ENCODE peak calls at places on chromosomes 3 and 15, in eight cellular contexts. One of them, this sample, is unnamed.

GRCh38 chr3:108093616-108094015 is 2.8 kb upstream of the CD47 start:
- DNase-seq in fibroblast of villous mesenchyme: no peak
- DNase-seq in omental fat pad: no peak
- DNase-seq in BE2C: no peak
- DNase-seq in WTC11: no peak
- DNase-seq in neural progenitor cell: no peak
- DNase-seq in Peyer's patch: no peak
- DNase-seq in mammary epithelial cell: no peak
- DNase-seq in this sample: no peak

GRCh38 chr3:32859604-32860237 is 41.9 kb downstream of the TRIM71 start:
- DNase-seq in fibroblast of villous mesenchyme: no peak
- DNase-seq in omental fat pad: no peak
- DNase-seq in BE2C: no peak
- DNase-seq in WTC11: no peak
- DNase-seq in neural progenitor cell: no peak
- DNase-seq in Peyer's patch: no peak
- DNase-seq in mammary epithelial cell: no peak
- DNase-seq in this sample: no peak

GRCh38 chr3:126568776-126569342 is 10.1 kb upstream of the C3orf22 start:
- DNase-seq in fibroblast of villous mesenchyme: no peak
- DNase-seq in omental fat pad: no peak
- DNase-seq in BE2C: no peak
- DNase-seq in WTC11: no peak
- DNase-seq in neural progenitor cell: no peak
- DNase-seq in Peyer's patch: no peak
- DNase-seq in mammary epithelial cell: no peak
- DNase-seq in this sample: no peak

GRCh38 chr3:111859061-111859973 is at the start of gene PHLDB2:
- DNase-seq in fibroblast of villous mesenchyme: peak; percentile 93
- DNase-seq in omental fat pad: no peak
- DNase-seq in BE2C: peak; percentile 41
- DNase-seq in WTC11: peak; percentile 93
- DNase-seq in neural progenitor cell: peak; percentile 96
- DNase-seq in Peyer's patch: peak; percentile 73
- DNase-seq in mammary epithelial cell: peak; percentile 97
- DNase-seq in this sample: peak; percentile 97

GRCh38 chr3:142276780-142277179 is 51.4 kb upstream of the GK5 start:
- DNase-seq in fibroblast of villous mesenchyme: peak; percentile 50
- DNase-seq in omental fat pad: no peak
- DNase-seq in BE2C: no peak
- DNase-seq in WTC11: no peak
- DNase-seq in neural progenitor cell: no peak
- DNase-seq in Peyer's patch: no peak
- DNase-seq in mammary epithelial cell: no peak
- DNase-seq in this sample: no peak

GRCh38 chr3:179451335-179452165 is at the start of gene GNB4:
- DNase-seq in fibroblast of villous mesenchyme: peak; percentile 86
- DNase-seq in omental fat pad: peak; percentile 28
- DNase-seq in BE2C: peak; percentile 90
- DNase-seq in WTC11: peak; percentile 78
- DNase-seq in neural progenitor cell: peak; percentile 91
- DNase-seq in Peyer's patch: peak; percentile 78
- DNase-seq in mammary epithelial cell: peak; percentile 78
- DNase-seq in this sample: peak; percentile 87

GRCh38 chr15:61099030-61099800 is 129.9 kb downstream of the RORA start:
- DNase-seq in fibroblast of villous mesenchyme: no peak
- DNase-seq in omental fat pad: no peak
- DNase-seq in BE2C: no peak
- DNase-seq in WTC11: no peak
- DNase-seq in neural progenitor cell: no peak
- DNase-seq in Peyer's patch: no peak
- DNase-seq in mammary epithelial cell: no peak
- DNase-seq in this sample: no peak

GRCh38 chr3:108114423-108115065 is 23.7 kb upstream of the CD47 start:
- DNase-seq in fibroblast of villous mesenchyme: no peak
- DNase-seq in omental fat pad: no peak
- DNase-seq in BE2C: no peak
- DNase-seq in WTC11: no peak
- DNase-seq in neural progenitor cell: no peak
- DNase-seq in Peyer's patch: no peak
- DNase-seq in mammary epithelial cell: no peak
- DNase-seq in this sample: no peak

GRCh38 chr3:134793562-134793961 is 1.5 kb upstream of the EPHB1 start:
- DNase-seq in fibroblast of villous mesenchyme: no peak
- DNase-seq in omental fat pad: no peak
- DNase-seq in BE2C: no peak
- DNase-seq in WTC11: no peak
- DNase-seq in neural progenitor cell: no peak
- DNase-seq in Peyer's patch: no peak
- DNase-seq in mammary epithelial cell: no peak
- DNase-seq in this sample: no peak

GRCh38 chr3:115478359-115478758 is 145.0 kb upstream of the GAP43 start:
- DNase-seq in fibroblast of villous mesenchyme: no peak
- DNase-seq in omental fat pad: no peak
- DNase-seq in BE2C: no peak
- DNase-seq in WTC11: no peak
- DNase-seq in neural progenitor cell: no peak
- DNase-seq in Peyer's patch: no peak
- DNase-seq in mammary epithelial cell: no peak
- DNase-seq in this sample: no peak

GRCh38 chr3:25473246-25473645 is 45.2 kb downstream of the RARB start:
- DNase-seq in fibroblast of villous mesenchyme: peak; percentile 35
- DNase-seq in omental fat pad: no peak
- DNase-seq in BE2C: no peak
- DNase-seq in WTC11: no peak
- DNase-seq in neural progenitor cell: peak; percentile 15
- DNase-seq in Peyer's patch: no peak
- DNase-seq in mammary epithelial cell: peak; percentile 48
- DNase-seq in this sample: no peak

GRCh38 chr3:139629033-139629432 is 48.7 kb downstream of the NMNAT3 start:
- DNase-seq in fibroblast of villous mesenchyme: peak; percentile 14
- DNase-seq in omental fat pad: no peak
- DNase-seq in BE2C: peak; percentile 48
- DNase-seq in WTC11: peak; percentile 52
- DNase-seq in neural progenitor cell: peak; percentile 28
- DNase-seq in Peyer's patch: no peak
- DNase-seq in mammary epithelial cell: peak; percentile 68
- DNase-seq in this sample: no peak

GRCh38 chr3:142963266-142964149 is at the start of gene PAQR9:
- DNase-seq in fibroblast of villous mesenchyme: no peak
- DNase-seq in omental fat pad: no peak
- DNase-seq in BE2C: peak; percentile 63
- DNase-seq in WTC11: peak; percentile 71
- DNase-seq in neural progenitor cell: peak; percentile 83
- DNase-seq in Peyer's patch: no peak
- DNase-seq in mammary epithelial cell: no peak
- DNase-seq in this sample: peak; percentile 81

GRCh38 chr15:42273099-42273899 is at the start of the genes GANC and TMEM87A:
- DNase-seq in fibroblast of villous mesenchyme: peak; percentile 99
- DNase-seq in omental fat pad: peak; percentile 85
- DNase-seq in BE2C: peak; percentile 97
- DNase-seq in WTC11: peak; percentile 96
- DNase-seq in neural progenitor cell: peak; percentile 99
- DNase-seq in Peyer's patch: peak; percentile 99
- DNase-seq in mammary epithelial cell: peak; percentile 98
- DNase-seq in this sample: peak; percentile 94

GRCh38 chr3:111768571-111769100 is 90.4 kb upstream of the PHLDB2 start:
- DNase-seq in fibroblast of villous mesenchyme: peak; percentile 63
- DNase-seq in omental fat pad: no peak
- DNase-seq in BE2C: no peak
- DNase-seq in WTC11: no peak
- DNase-seq in neural progenitor cell: no peak
- DNase-seq in Peyer's patch: no peak
- DNase-seq in mammary epithelial cell: peak; percentile 99
- DNase-seq in this sample: no peak

GRCh38 chr3:107992976-107993684 is 97.7 kb downstream of the CD47 start:
- DNase-seq in fibroblast of villous mesenchyme: no peak
- DNase-seq in omental fat pad: no peak
- DNase-seq in BE2C: no peak
- DNase-seq in WTC11: no peak
- DNase-seq in neural progenitor cell: no peak
- DNase-seq in Peyer's patch: no peak
- DNase-seq in mammary epithelial cell: peak; percentile 79
- DNase-seq in this sample: no peak

GRCh38 chr15:55279746-55280351 is 9.8 kb downstream of the RAB27A start:
- DNase-seq in fibroblast of villous mesenchyme: peak; percentile 97
- DNase-seq in omental fat pad: no peak
- DNase-seq in BE2C: no peak
- DNase-seq in WTC11: no peak
- DNase-seq in neural progenitor cell: no peak
- DNase-seq in Peyer's patch: peak; percentile 83
- DNase-seq in mammary epithelial cell: peak; percentile 84
- DNase-seq in this sample: no peak

GRCh38 chr3:83928391-83928790 is 1030.4 kb upstream of the CADM2 start:
- DNase-seq in fibroblast of villous mesenchyme: no peak
- DNase-seq in omental fat pad: no peak
- DNase-seq in BE2C: peak; percentile 75
- DNase-seq in WTC11: peak; percentile 36
- DNase-seq in neural progenitor cell: peak; percentile 70
- DNase-seq in Peyer's patch: no peak
- DNase-seq in mammary epithelial cell: no peak
- DNase-seq in this sample: no peak

GRCh38 chr3:77456881-77457280 is 417.0 kb downstream of the ROBO2 start:
- DNase-seq in fibroblast of villous mesenchyme: no peak
- DNase-seq in omental fat pad: no peak
- DNase-seq in BE2C: peak; percentile 62
- DNase-seq in WTC11: no peak
- DNase-seq in neural progenitor cell: peak; percentile 66
- DNase-seq in Peyer's patch: no peak
- DNase-seq in mammary epithelial cell: no peak
- DNase-seq in this sample: no peak

GRCh38 chr15:29563112-29563511 is 259.2 kb downstream of the TJP1 start:
- DNase-seq in fibroblast of villous mesenchyme: no peak
- DNase-seq in omental fat pad: no peak
- DNase-seq in BE2C: no peak
- DNase-seq in WTC11: no peak
- DNase-seq in neural progenitor cell: no peak
- DNase-seq in Peyer's patch: no peak
- DNase-seq in mammary epithelial cell: no peak
- DNase-seq in this sample: no peak

GRCh38 chr3:193939527-193939926 is 196.4 kb upstream of the HES1 start:
- DNase-seq in fibroblast of villous mesenchyme: no peak
- DNase-seq in omental fat pad: no peak
- DNase-seq in BE2C: no peak
- DNase-seq in WTC11: no peak
- DNase-seq in neural progenitor cell: peak; percentile 8
- DNase-seq in Peyer's patch: no peak
- DNase-seq in mammary epithelial cell: no peak
- DNase-seq in this sample: no peak

GRCh38 chr3:171269557-171269956 is 190.6 kb downstream of the TNIK start:
- DNase-seq in fibroblast of villous mesenchyme: no peak
- DNase-seq in omental fat pad: no peak
- DNase-seq in BE2C: no peak
- DNase-seq in WTC11: no peak
- DNase-seq in neural progenitor cell: no peak
- DNase-seq in Peyer's patch: no peak
- DNase-seq in mammary epithelial cell: no peak
- DNase-seq in this sample: no peak

GRCh38 chr3:186024210-186024609 is 84.7 kb downstream of the ETV5 start:
- DNase-seq in fibroblast of villous mesenchyme: peak; percentile 16
- DNase-seq in omental fat pad: no peak
- DNase-seq in BE2C: no peak
- DNase-seq in WTC11: no peak
- DNase-seq in neural progenitor cell: no peak
- DNase-seq in Peyer's patch: no peak
- DNase-seq in mammary epithelial cell: no peak
- DNase-seq in this sample: no peak

GRCh38 chr3:122469659-122470058 is 45.1 kb downstream of the KPNA1 start:
- DNase-seq in fibroblast of villous mesenchyme: no peak
- DNase-seq in omental fat pad: no peak
- DNase-seq in BE2C: no peak
- DNase-seq in WTC11: no peak
- DNase-seq in neural progenitor cell: no peak
- DNase-seq in Peyer's patch: no peak
- DNase-seq in mammary epithelial cell: no peak
- DNase-seq in this sample: no peak

GRCh38 chr3:155554777-155555445 is 190.0 kb downstream of the PLCH1 start:
- DNase-seq in fibroblast of villous mesenchyme: no peak
- DNase-seq in omental fat pad: no peak
- DNase-seq in BE2C: no peak
- DNase-seq in WTC11: no peak
- DNase-seq in neural progenitor cell: no peak
- DNase-seq in Peyer's patch: no peak
- DNase-seq in mammary epithelial cell: peak; percentile 65
- DNase-seq in this sample: no peak

GRCh38 chr3:42539871-42540714 is 37.6 kb downstream of the VIPR1 start:
- DNase-seq in fibroblast of villous mesenchyme: peak; percentile 26
- DNase-seq in omental fat pad: no peak
- DNase-seq in BE2C: peak; percentile 44
- DNase-seq in WTC11: peak; percentile 95
- DNase-seq in neural progenitor cell: peak; percentile 78
- DNase-seq in Peyer's patch: peak; percentile 89
- DNase-seq in mammary epithelial cell: peak; percentile 24
- DNase-seq in this sample: peak; percentile 76
- TF ChIP-seq CTCF in fibroblast of villous mesenchyme: peak; percentile 74
- TF ChIP-seq CTCF in omental fat pad: no peak
- TF ChIP-seq CTCF in BE2C: peak; percentile 63
- TF ChIP-seq CTCF in WTC11: peak; percentile 92
- TF ChIP-seq CTCF in neural progenitor cell: peak; percentile 86
- TF ChIP-seq CTCF in Peyer's patch: peak; percentile 89
- TF ChIP-seq CTCF in mammary epithelial cell: peak; percentile 60
- TF ChIP-seq CTCF in this sample: peak; percentile 85

DNA sequence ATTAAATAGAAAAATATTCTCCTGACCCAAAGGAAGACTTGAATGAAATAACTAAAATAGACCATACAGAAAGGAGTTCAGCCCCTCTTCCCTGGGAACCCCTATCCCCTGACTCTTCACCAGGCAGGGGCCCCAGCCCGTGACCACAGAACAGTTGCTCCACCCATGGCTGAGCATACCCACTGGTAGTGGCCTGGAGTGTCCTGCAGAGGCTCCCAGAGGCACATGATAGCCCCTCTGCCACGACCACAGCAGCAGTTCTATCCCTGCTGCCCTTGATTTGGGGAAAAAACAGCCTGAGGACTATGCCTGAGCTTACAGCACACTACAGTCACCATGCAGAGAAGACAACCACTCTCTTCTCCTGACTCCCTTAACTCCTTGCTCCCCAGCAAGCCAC is 31.8 kb downstream of the TTC14 start:
- DNase-seq in fibroblast of villous mesenchyme: no peak
- DNase-seq in omental fat pad: no peak
- DNase-seq in BE2C: peak; percentile 10
- DNase-seq in WTC11: peak; percentile 32
- DNase-seq in neural progenitor cell: peak; percentile 22
- DNase-seq in Peyer's patch: no peak
- DNase-seq in mammary epithelial cell: no peak
- DNase-seq in this sample: peak; percentile 27
- TF ChIP-seq CTCF in fibroblast of villous mesenchyme: no peak
- TF ChIP-seq CTCF in omental fat pad: no peak
- TF ChIP-seq CTCF in BE2C: no peak
- TF ChIP-seq CTCF in WTC11: no peak
- TF ChIP-seq CTCF in neural progenitor cell: peak; percentile 41
- TF ChIP-seq CTCF in Peyer's patch: no peak
- TF ChIP-seq CTCF in mammary epithelial cell: no peak
- TF ChIP-seq CTCF in this sample: peak; percentile 19

GRCh38 chr15:31852933-31853332 is 177.4 kb upstream of the CHRNA7 start:
- DNase-seq in fibroblast of villous mesenchyme: no peak
- DNase-seq in omental fat pad: no peak
- DNase-seq in BE2C: no peak
- DNase-seq in WTC11: no peak
- DNase-seq in neural progenitor cell: no peak
- DNase-seq in Peyer's patch: no peak
- DNase-seq in mammary epithelial cell: no peak
- DNase-seq in this sample: no peak
- TF ChIP-seq CTCF in fibroblast of villous mesenchyme: no peak
- TF ChIP-seq CTCF in omental fat pad: no peak
- TF ChIP-seq CTCF in BE2C: no peak
- TF ChIP-seq CTCF in WTC11: no peak
- TF ChIP-seq CTCF in neural progenitor cell: no peak
- TF ChIP-seq CTCF in Peyer's patch: no peak
- TF ChIP-seq CTCF in mammary epithelial cell: no peak
- TF ChIP-seq CTCF in this sample: no peak

GRCh38 chr15:90603893-90604292 is 74.2 kb downstream of the CRTC3 start:
- DNase-seq in fibroblast of villous mesenchyme: peak; percentile 27
- DNase-seq in omental fat pad: no peak
- DNase-seq in BE2C: peak; percentile 36
- DNase-seq in WTC11: no peak
- DNase-seq in neural progenitor cell: no peak
- DNase-seq in Peyer's patch: peak; percentile 74
- DNase-seq in mammary epithelial cell: no peak
- DNase-seq in this sample: no peak
- TF ChIP-seq CTCF in fibroblast of villous mesenchyme: peak; percentile 54
- TF ChIP-seq CTCF in omental fat pad: no peak
- TF ChIP-seq CTCF in BE2C: peak; percentile 52
- TF ChIP-seq CTCF in WTC11: peak; percentile 32
- TF ChIP-seq CTCF in neural progenitor cell: peak; percentile 51
- TF ChIP-seq CTCF in Peyer's patch: peak; percentile 24
- TF ChIP-seq CTCF in mammary epithelial cell: peak; percentile 48
- TF ChIP-seq CTCF in this sample: no peak

This sample was measured in nephron progenitor cell.